ENCODE peak calls at places on chromosomes 6 and 20, in seven cellular contexts. D is heart left ventricle, Y is dorsolateral prefrontal cortex, G is Peyer's patch, L is amygdala, H is substantia nigra, V is ACHN. C is an unnamed sample.

GRCh38 chr6:100573169-100573568 is 108.4 kb upstream of the SIM1 start:
- DNase-seq in D (no peak), Y (no peak), G (no peak), L (no peak), H (no peak), V (peak), C (no peak)

GRCh38 chr6:117795234-117795633 is 111.8 kb upstream of the SLC35F1 start:
- DNase-seq in D (no peak), Y (no peak), G (no peak), L (no peak), H (no peak), V (no peak), C (no peak)

GRCh38 chr6:148177589-148178233 is 164.9 kb upstream of the SASH1 start:
- DNase-seq in D (peak), Y (peak), G (peak), L (no peak), H (peak), V (peak), C (no peak)

GRCh38 chr6:151004415-151005024 is 139.0 kb downstream of the MTHFD1L start:
- DNase-seq in D (no peak), Y (no peak), G (no peak), L (no peak), H (no peak), V (no peak), C (no peak)

GRCh38 chr6:654136-654535 is 2.8 kb downstream of the HUS1B start:
- DNase-seq in D (no peak), Y (no peak), G (no peak), L (no peak), H (no peak), V (no peak), C (no peak)

GRCh38 chr20:42338274-42339172 is 720.3 kb upstream of the CHD6 start:
- DNase-seq in D (peak), Y (no peak), G (no peak), L (no peak), H (no peak), V (no peak), C (no peak)

GRCh38 chr6:41732601-41733348 is 2.6 kb downstream of the TFEB start:
- DNase-seq in D (no peak), Y (no peak), G (no peak), L (no peak), H (no peak), V (peak), C (no peak)

GRCh38 chr6:7154341-7155139 is 46.8 kb downstream of the RREB1 start:
- DNase-seq in D (no peak), Y (no peak), G (no peak), L (no peak), H (no peak), V (no peak), C (no peak)

GRCh38 chr6:166567107-166567506 is 19.4 kb downstream of the RAMACL start:
- DNase-seq in D (no peak), Y (no peak), G (no peak), L (no peak), H (no peak), V (peak), C (peak)

GRCh38 chr6:39430968-39431523 is 108.5 kb upstream of the KCNK16 start:
- DNase-seq in D (peak), Y (peak), G (peak), L (peak), H (peak), V (no peak), C (no peak)

GRCh38 chr6:122651604-122652003 is 41.4 kb downstream of the PKIB start:
- DNase-seq in D (no peak), Y (no peak), G (no peak), L (no peak), H (no peak), V (no peak), C (no peak)

GRCh38 chr6:46419576-46420002 is 71.7 kb downstream of the RCAN2 start:
- DNase-seq in D (peak), Y (no peak), G (no peak), L (no peak), H (peak), V (peak), C (peak)

GRCh38 chr6:99348823-99349619 is 453 bp downstream of the FAXC start:
- DNase-seq in D (no peak), Y (peak), G (no peak), L (no peak), H (no peak), V (peak), C (no peak)

GRCh38 chr6:3913077-3913957 is 64.1 kb downstream of the FAM50B start:
- DNase-seq in D (peak), Y (no peak), G (no peak), L (no peak), H (no peak), V (peak), C (peak)

GRCh38 chr6:135909737-135910387 is 58.4 kb downstream of the PDE7B start:
- DNase-seq in D (peak), Y (no peak), G (peak), L (no peak), H (no peak), V (peak), C (no peak)

GRCh38 chr6:21537660-21538059 is 55.9 kb upstream of the SOX4 start:
- DNase-seq in D (no peak), Y (no peak), G (no peak), L (no peak), H (no peak), V (no peak), C (no peak)

GRCh38 chr6:118353564-118353963 is 194.5 kb upstream of the PLN start:
- DNase-seq in D (no peak), Y (no peak), G (no peak), L (no peak), H (no peak), V (no peak), C (no peak)

GRCh38 chr6:48919555-48919954 is 543.5 kb downstream of the MMUT start:
- DNase-seq in D (no peak), Y (no peak), G (no peak), L (no peak), H (no peak), V (no peak), C (no peak)

GRCh38 chr6:135498178-135498841 is 770 bp upstream of the AHI1 start:
- DNase-seq in D (peak), Y (peak), G (peak), L (peak), H (peak), V (peak), C (peak)

GRCh38 chr6:95142101-95142500 is 435.2 kb upstream of the MANEA start:
- DNase-seq in D (no peak), Y (no peak), G (no peak), L (no peak), H (no peak), V (no peak), C (no peak)

GRCh38 chr20:14712302-14712739 is 374.9 kb upstream of the FLRT3 start:
- DNase-seq in D (no peak), Y (no peak), G (no peak), L (no peak), H (no peak), V (peak), C (peak)

GRCh38 chr6:124854338-124854922 is 107.8 kb upstream of the RNF217 start:
- DNase-seq in D (no peak), Y (no peak), G (no peak), L (no peak), H (no peak), V (peak), C (no peak)

GRCh38 chr6:12342664-12343063 is 52.5 kb downstream of the EDN1 start:
- DNase-seq in D (no peak), Y (no peak), G (no peak), L (no peak), H (no peak), V (no peak), C (no peak)

GRCh38 chr6:166619912-166620311 is 7.1 kb downstream of the RPS6KA2 start:
- DNase-seq in D (no peak), Y (no peak), G (peak), L (no peak), H (no peak), V (peak), C (peak)

GRCh38 chr6:170134077-170135040 is 156.5 kb downstream of the DLL1 start:
- DNase-seq in D (peak), Y (no peak), G (no peak), L (no peak), H (no peak), V (no peak), C (no peak)

GRCh38 chr20:19348582-19348981 is 136.1 kb downstream of the SLC24A3 start:
- DNase-seq in D (no peak), Y (no peak), G (no peak), L (no peak), H (no peak), V (no peak), C (no peak)

GRCh38 chr20:63834545-63834880 is 3.4 kb upstream of the ZBTB46 start:
- DNase-seq in D (no peak), Y (no peak), G (no peak), L (no peak), H (no peak), V (no peak), C (no peak)

GRCh38 chr6:35312076-35312762 is 14.6 kb downstream of the DEF6 start:
- DNase-seq in D (no peak), Y (no peak), G (no peak), L (no peak), H (no peak), V (no peak), C (no peak)

GRCh38 chr6:37022135-37022863 is 16.8 kb downstream of the FGD2 start:
- DNase-seq in D (no peak), Y (no peak), G (no peak), L (no peak), H (no peak), V (no peak), C (no peak)